ENCODE peak calls at places on chromosome 15, in eight cellular contexts. D, W, L, X, J, F, V and N are unnamed samples.

GRCh38 chr15:49288411-49288810 is 118.4 kb downstream of the GALK2 start:
- DNase-seq in D (no peak), W (no peak), L (no peak), X (no peak), J (no peak), F (no peak), V (no peak), N (no peak)

GRCh38 chr15:49868348-49868747 is 247.5 kb downstream of the DTWD1 start:
- DNase-seq in D (no peak), W (no peak), L (no peak), X (no peak), J (no peak), F (no peak), V (no peak), N (no peak)

GRCh38 chr15:69876030-69876429 is 221.7 kb downstream of the TLE3 start:
- DNase-seq in D (no peak), W (no peak), L (no peak), X (no peak), J (no peak), F (peak; percentile 51), V (no peak), N (peak; percentile 84)

GRCh38 chr15:89177116-89177515 is 44.3 kb downstream of the RLBP1 start:
- DNase-seq in D (no peak), W (no peak), L (no peak), X (no peak), J (no peak), F (no peak), V (no peak), N (no peak)

GRCh38 chr15:65232520-65232919 is 21.2 kb upstream of the CILP start:
- DNase-seq in D (no peak), W (no peak), L (no peak), X (no peak), J (no peak), F (no peak), V (no peak), N (no peak)

GRCh38 chr15:65655026-65655425 is 33.3 kb downstream of the SLC24A1 start:
- DNase-seq in D (peak; percentile 80), W (no peak), L (no peak), X (no peak), J (no peak), F (no peak), V (no peak), N (no peak)

GRCh38 chr15:99445272-99445850 is 120.4 kb upstream of the MEF2A start:
- DNase-seq in D (no peak), W (no peak), L (no peak), X (no peak), J (no peak), F (no peak), V (no peak), N (peak; percentile 45)

GRCh38 chr15:89330119-89330518 is 4.5 kb downstream of the POLG start:
- DNase-seq in D (no peak), W (no peak), L (no peak), X (no peak), J (no peak), F (no peak), V (no peak), N (peak; percentile 40)

GRCh38 chr15:77650285-77650684 is 17.6 kb upstream of the LINGO1 start:
- DNase-seq in D (no peak), W (no peak), L (no peak), X (no peak), J (no peak), F (no peak), V (no peak), N (no peak)

GRCh38 chr15:69760263-69760855 is 307.7 kb downstream of the RPLP1 start:
- DNase-seq in D (no peak), W (no peak), L (peak; percentile 80), X (no peak), J (no peak), F (no peak), V (no peak), N (no peak)

GRCh38 chr15:101320501-101321052 is 25.5 kb upstream of the SNRPA1 start:
- DNase-seq in D (peak; percentile 21), W (no peak), L (peak; percentile 40), X (no peak), J (no peak), F (peak; percentile 88), V (peak; percentile 66), N (peak; percentile 80)

GRCh38 chr15:51382787-51383186 is 41.3 kb downstream of the GLDN start:
- DNase-seq in D (peak; percentile 41), W (no peak), L (peak; percentile 61), X (no peak), J (no peak), F (no peak), V (no peak), N (peak; percentile 27)

GRCh38 chr15:27897481-27897880 is 201.6 kb downstream of the OCA2 start:
- DNase-seq in D (no peak), W (no peak), L (no peak), X (no peak), J (no peak), F (no peak), V (no peak), N (peak; percentile 36)

GRCh38 chr15:88904808-88905327 is 8.3 kb downstream of the MFGE8 start:
- DNase-seq in D (peak; percentile 67), W (peak; percentile 80), L (peak; percentile 79), X (no peak), J (peak; percentile 80), F (peak; percentile 93), V (peak; percentile 94), N (peak; percentile 79)

GRCh38 chr15:90004671-90005070 is 3.5 kb downstream of the ZNF710 start:
- DNase-seq in D (peak; percentile 99), W (no peak), L (peak; percentile 95), X (peak; percentile 90), J (no peak), F (peak; percentile 79), V (no peak), N (no peak)

GRCh38 chr15:74225928-74226327 is 10.2 kb upstream of the CCDC33 start:
- DNase-seq in D (no peak), W (no peak), L (no peak), X (no peak), J (no peak), F (no peak), V (no peak), N (no peak)

GRCh38 chr15:29534378-29534777 is 264.8 kb upstream of the NSMCE3 start:
- DNase-seq in D (no peak), W (no peak), L (no peak), X (no peak), J (no peak), F (no peak), V (no peak), N (no peak)

GRCh38 chr15:76328962-76329361 is 7.6 kb upstream of the ISL2 start:
- DNase-seq in D (peak; percentile 69), W (peak; percentile 4), L (no peak), X (no peak), J (no peak), F (no peak), V (no peak), N (no peak)

GRCh38 chr15:99433026-99433756 is 132.6 kb upstream of the MEF2A start:
- DNase-seq in D (peak; percentile 67), W (peak; percentile 19), L (no peak), X (no peak), J (peak; percentile 60), F (peak; percentile 82), V (no peak), N (peak; percentile 66)

DNA sequence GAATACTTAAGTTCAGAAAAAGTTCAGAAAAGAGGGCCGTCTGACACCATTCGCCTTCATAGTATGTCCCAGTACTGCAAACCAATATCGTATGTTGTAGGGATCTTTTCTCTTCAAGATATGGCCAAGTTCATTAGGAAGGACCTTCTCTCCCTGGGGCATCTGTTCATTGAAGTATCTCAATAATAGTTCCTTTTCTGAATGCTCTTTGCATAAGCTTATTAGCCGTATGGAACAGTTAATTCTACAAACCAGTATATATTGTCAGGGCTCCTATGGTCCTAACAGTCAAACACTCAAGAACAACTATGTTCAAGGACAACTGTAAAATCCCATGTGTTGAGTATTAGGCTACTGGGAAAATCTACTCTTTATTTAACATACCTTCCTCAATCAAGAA is 203.1 kb downstream of the KLHL25 start:
- DNase-seq in D (no peak), W (no peak), L (no peak), X (no peak), J (no peak), F (no peak), V (no peak), N (no peak)
- H3K4me3 ChIP-seq in D (no peak overlapping the region), W (no peak overlapping the region), L (no peak overlapping the region), X (no peak overlapping the region), J (no peak overlapping the region), F (no peak overlapping the region), V (no peak overlapping the region), N (no peak overlapping the region)

GRCh38 chr15:60017538-60018199 is 13.6 kb downstream of the FOXB1 start:
- DNase-seq in D (peak; percentile 91), W (no peak), L (no peak), X (no peak), J (no peak), F (no peak), V (no peak), N (no peak)

GRCh38 chr15:60026555-60026954 is 22.4 kb downstream of the FOXB1 start:
- DNase-seq in D (peak; percentile 19), W (peak; percentile 27), L (no peak), X (no peak), J (no peak), F (no peak), V (no peak), N (no peak)

GRCh38 chr15:60022379-60022741 is 18.2 kb downstream of the FOXB1 start:
- DNase-seq in D (no peak), W (no peak), L (no peak), X (no peak), J (no peak), F (no peak), V (no peak), N (no peak)

GRCh38 chr15:60020736-60021135 is 16.6 kb downstream of the FOXB1 start:
- DNase-seq in D (peak; percentile 37), W (no peak), L (no peak), X (no peak), J (no peak), F (no peak), V (no peak), N (no peak)

GRCh38 chr15:60021589-60022378 is 17.7 kb downstream of the FOXB1 start:
- DNase-seq in D (peak; percentile 81), W (no peak), L (no peak), X (no peak), J (no peak), F (no peak), V (no peak), N (no peak)
- H3K4me3 ChIP-seq in D (no peak overlapping the region), W (no peak overlapping the region), L (no peak overlapping the region), X (no peak overlapping the region), J (no peak overlapping the region), F (no peak overlapping the region), V (no peak overlapping the region), N (no peak overlapping the region)

GRCh38 chr15:47185222-47185800 is 532.0 kb upstream of the SEMA6D start:
- DNase-seq in D (no peak), W (no peak), L (peak; percentile 17), X (no peak), J (no peak), F (no peak), V (no peak), N (no peak)
- H3K4me3 ChIP-seq in D (peak overlapping the region; percentile 30), W (no peak overlapping the region), L (peak overlapping the region; percentile 49), X (peak overlapping the region; percentile 45), J (peak overlapping the region; percentile 60), F (no peak overlapping the region), V (no peak overlapping the region), N (peak overlapping the region; percentile 54)

DNA sequence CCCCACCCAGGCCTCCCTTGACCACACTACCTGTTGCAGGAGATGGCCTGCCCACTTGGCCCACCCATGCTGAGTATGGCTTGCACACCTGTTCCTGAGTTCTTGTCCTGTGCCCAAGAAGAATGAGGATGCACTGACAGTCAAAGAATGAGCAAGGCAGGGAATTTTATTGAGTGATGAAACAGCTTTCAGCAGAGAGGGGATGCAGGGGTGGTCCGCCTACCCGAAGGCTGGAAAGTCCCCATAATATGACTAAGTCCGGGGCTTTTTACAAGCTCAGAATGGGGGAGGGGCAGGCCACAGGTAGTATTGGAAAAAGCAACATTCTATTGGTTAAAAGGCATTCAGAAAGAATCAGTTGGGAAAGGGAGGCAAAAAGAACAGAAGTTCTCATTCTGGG is 29.9 kb upstream of the RNU6-1 start:
- DNase-seq in D (no peak), W (peak; percentile 3), L (no peak), X (no peak), J (no peak), F (no peak), V (no peak), N (no peak)
- H3K4me3 ChIP-seq in D (no peak overlapping the region), W (no peak overlapping the region), L (no peak overlapping the region), X (no peak overlapping the region), J (no peak overlapping the region), F (no peak overlapping the region), V (no peak overlapping the region), N (no peak overlapping the region)